ENCODE peak calls at places on chromosomes 2 and 18, in four cellular contexts. D, O, Z and U are unnamed samples.

GRCh38 chr2:145110668-145111067 is 590.7 kb upstream of the ZEB2 start:
- DNase-seq in D (no peak), O (no peak), Z (no peak), U (no peak)

GRCh38 chr2:121505005-121505404 is 25.7 kb upstream of the RNU4ATAC start:
- DNase-seq in D (no peak), O (peak), Z (peak), U (peak)

GRCh38 chr18:74242451-74243096 is 49.2 kb downstream of the CYB5A start:
- DNase-seq in D (peak), O (no peak), Z (peak), U (no peak)

GRCh38 chr2:196170681-196171247 is 614 bp downstream of the STK17B start:
- DNase-seq in D (peak), O (peak), Z (peak), U (peak)

GRCh38 chr2:20397811-20398447 is 47.3 kb upstream of the PUM2 start:
- DNase-seq in D (no peak), O (no peak), Z (no peak), U (no peak)

GRCh38 chr2:126696644-126697520 is 40.9 kb downstream of the GYPC start:
- DNase-seq in D (no peak), O (no peak), Z (no peak), U (no peak)

GRCh38 chr2:165414187-165414586 is 55.3 kb upstream of the CSRNP3 start:
- DNase-seq in D (no peak), O (no peak), Z (no peak), U (no peak)

GRCh38 chr2:66987747-66988146 is 409.4 kb upstream of the ETAA1 start:
- DNase-seq in D (no peak), O (no peak), Z (no peak), U (no peak)

GRCh38 chr2:179900655-179901054 is 39.2 kb upstream of the ZNF385B start:
- DNase-seq in D (no peak), O (no peak), Z (peak), U (no peak)

GRCh38 chr2:33068261-33068660 is 121.5 kb downstream of the LTBP1 start:
- DNase-seq in D (no peak), O (peak), Z (peak), U (no peak)

GRCh38 chr2:95316466-95317122 is 19.4 kb downstream of the KCNIP3 start:
- DNase-seq in D (no peak), O (peak), Z (peak), U (peak)
- TF ChIP-seq CTCF in D (no peak), O (peak), Z (no peak), U (peak)

GRCh38 chr2:12315224-12315623 is 401.5 kb upstream of the TRIB2 start:
- DNase-seq in D (no peak), O (no peak), Z (no peak), U (no peak)

GRCh38 chr2:12314119-12314735 is 402.5 kb upstream of the TRIB2 start:
- DNase-seq in D (peak), O (no peak), Z (no peak), U (no peak)

GRCh38 chr2:12305931-12306330 is 410.8 kb upstream of the TRIB2 start:
- DNase-seq in D (no peak), O (no peak), Z (no peak), U (no peak)

GRCh38 chr2:12313445-12314118 is 403.2 kb upstream of the TRIB2 start:
- DNase-seq in D (peak), O (no peak), Z (peak), U (no peak)

GRCh38 chr2:12310399-12310798 is 406.3 kb upstream of the TRIB2 start:
- DNase-seq in D (no peak), O (no peak), Z (no peak), U (no peak)
- H3K4me3 ChIP-seq in D (no peak), O (no peak), Z (no peak), U (no peak)

GRCh38 chr18:8706981-8707940 is 1.9 kb downstream of the MTCL1 start:
- DNase-seq in D (peak), O (no peak), Z (peak), U (no peak)
- TF ChIP-seq CTCF in D (peak), O (no peak), Z (no peak), U (peak)

DNA sequence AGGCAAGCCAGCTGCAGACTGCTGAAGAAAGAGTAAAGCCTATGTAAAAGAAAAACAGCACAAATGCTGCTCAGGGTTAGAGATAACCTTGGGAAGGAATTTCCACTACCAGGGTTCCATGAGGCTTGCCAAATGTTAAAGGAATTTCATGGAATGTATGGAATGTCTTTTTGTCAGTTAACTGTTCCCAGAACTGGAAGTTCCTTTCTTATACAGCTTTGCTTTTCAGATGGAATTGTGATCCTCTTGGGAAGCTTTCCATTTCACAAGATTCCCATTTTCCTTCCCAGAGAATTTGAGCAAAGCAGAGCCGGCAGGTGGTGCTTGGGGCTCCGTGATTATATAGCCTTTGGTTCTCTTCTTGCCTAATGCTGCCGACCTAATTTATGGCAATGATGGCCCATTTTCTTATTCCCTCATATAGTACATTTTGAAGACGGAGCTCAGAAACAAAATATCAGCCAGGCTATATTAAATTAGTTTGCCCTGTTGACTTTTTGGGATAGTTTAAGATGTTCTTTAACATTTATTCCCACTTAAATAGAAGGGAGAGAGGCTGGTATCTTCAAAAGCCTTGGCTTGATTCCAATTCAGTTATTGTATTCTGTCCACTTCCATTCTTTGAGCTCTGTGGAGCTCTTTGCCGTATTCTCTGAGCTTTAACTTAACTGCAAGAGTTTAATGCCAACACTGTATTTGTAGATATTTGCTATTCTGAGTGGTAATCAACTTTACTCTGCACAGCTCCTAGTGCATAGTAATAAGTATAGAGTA is 162.3 kb downstream of the PHLPP1 start:
- DNase-seq in D (peak), O (peak), Z (peak), U (peak)
- H3K4me3 ChIP-seq in D (peak), O (no peak), Z (no peak), U (no peak)